ENCODE peak calls at places on chromosomes 4 and X, in eight cellular contexts. One of them, this sample, is unnamed.

GRCh38 chr4:98919996-98920395 is 8.9 kb downstream of the EIF4E start:
- DNase-seq in heart right ventricle: no peak
- DNase-seq in left lung: no peak
- DNase-seq in HAP-1: no peak
- DNase-seq in testis: no peak
- DNase-seq in sigmoid colon: no peak
- DNase-seq in GM23248: peak; percentile 58
- DNase-seq in breast epithelium: no peak
- DNase-seq in this sample: no peak

GRCh38 chr4:2794707-2795557 is 2.0 kb downstream of the SH3BP2 start:
- DNase-seq in sigmoid colon: peak; percentile 78
- DNase-seq in testis: peak; percentile 63
- DNase-seq in left lung: peak; percentile 87
- DNase-seq in GM23248: peak; percentile 89
- DNase-seq in HAP-1: no peak
- DNase-seq in heart right ventricle: no peak
- DNase-seq in breast epithelium: peak; percentile 51
- DNase-seq in this sample: no peak

GRCh38 chr4:15586046-15586445 is 69.1 kb downstream of the FBXL5 start:
- DNase-seq in sigmoid colon: no peak
- DNase-seq in testis: no peak
- DNase-seq in heart right ventricle: no peak
- DNase-seq in breast epithelium: no peak
- DNase-seq in left lung: no peak
- DNase-seq in HAP-1: no peak
- DNase-seq in GM23248: peak; percentile 4
- DNase-seq in this sample: no peak

GRCh38 chr4:141329174-141329569 is 108.5 kb downstream of the ZNF330 start:
- DNase-seq in breast epithelium: no peak
- DNase-seq in GM23248: peak; percentile 87
- DNase-seq in sigmoid colon: no peak
- DNase-seq in testis: no peak
- DNase-seq in left lung: no peak
- DNase-seq in heart right ventricle: no peak
- DNase-seq in HAP-1: no peak
- DNase-seq in this sample: no peak

GRCh38 chr4:110503588-110504435 is 27.9 kb downstream of the ENPEP start:
- DNase-seq in GM23248: peak; percentile 50
- DNase-seq in left lung: no peak
- DNase-seq in heart right ventricle: no peak
- DNase-seq in breast epithelium: no peak
- DNase-seq in testis: no peak
- DNase-seq in HAP-1: no peak
- DNase-seq in sigmoid colon: no peak
- DNase-seq in this sample: peak; percentile 28

GRCh38 chr4:75702919-75703411 is 21.4 kb upstream of the USO1 start:
- DNase-seq in testis: no peak
- DNase-seq in breast epithelium: no peak
- DNase-seq in heart right ventricle: no peak
- DNase-seq in HAP-1: no peak
- DNase-seq in GM23248: no peak
- DNase-seq in left lung: no peak
- DNase-seq in sigmoid colon: no peak
- DNase-seq in this sample: no peak

GRCh38 chr4:113179996-113180395 is 130.5 kb downstream of the ANK2 start:
- DNase-seq in GM23248: peak; percentile 80
- DNase-seq in left lung: no peak
- DNase-seq in heart right ventricle: no peak
- DNase-seq in testis: no peak
- DNase-seq in HAP-1: no peak
- DNase-seq in breast epithelium: no peak
- DNase-seq in sigmoid colon: no peak
- DNase-seq in this sample: no peak

GRCh38 chrX:115268421-115268820 is 21.1 kb upstream of the LUZP4 start:
- DNase-seq in breast epithelium: no peak
- DNase-seq in left lung: no peak
- DNase-seq in heart right ventricle: no peak
- DNase-seq in HAP-1: peak; percentile 63
- DNase-seq in testis: no peak
- DNase-seq in sigmoid colon: no peak
- DNase-seq in GM23248: peak; percentile 7
- DNase-seq in this sample: no peak

GRCh38 chr4:164731827-164732474 is 22.0 kb upstream of the SMIM31 start:
- DNase-seq in HAP-1: peak; percentile 80
- DNase-seq in GM23248: peak; percentile 57
- DNase-seq in left lung: no peak
- DNase-seq in heart right ventricle: peak; percentile 11
- DNase-seq in sigmoid colon: no peak
- DNase-seq in breast epithelium: no peak
- DNase-seq in testis: peak; percentile 56
- DNase-seq in this sample: peak; percentile 9

GRCh38 chrX:40091691-40092421 is 5.9 kb downstream of the BCOR start:
- DNase-seq in GM23248: no peak
- DNase-seq in breast epithelium: no peak
- DNase-seq in testis: no peak
- DNase-seq in left lung: no peak
- DNase-seq in sigmoid colon: no peak
- DNase-seq in heart right ventricle: no peak
- DNase-seq in HAP-1: no peak
- DNase-seq in this sample: no peak
- H3K4me1 ChIP-seq in GM23248: no peaks in the 10 kb centered on the region
- H3K4me1 ChIP-seq in breast epithelium: no peaks in the 10 kb centered on the region
- H3K4me1 ChIP-seq in testis: peaks cover 10% of the 10 kb centered on the region
- H3K4me1 ChIP-seq in left lung: peaks cover 57% of the 10 kb centered on the region
- H3K4me1 ChIP-seq in sigmoid colon: peaks cover 45% of the 10 kb centered on the region
- H3K4me1 ChIP-seq in heart right ventricle: peaks cover 26% of the 10 kb centered on the region
- H3K4me1 ChIP-seq in HAP-1: peaks cover 67% of the 10 kb centered on the region
- H3K4me1 ChIP-seq in this sample: peaks cover 11% of the 10 kb centered on the region

DNA sequence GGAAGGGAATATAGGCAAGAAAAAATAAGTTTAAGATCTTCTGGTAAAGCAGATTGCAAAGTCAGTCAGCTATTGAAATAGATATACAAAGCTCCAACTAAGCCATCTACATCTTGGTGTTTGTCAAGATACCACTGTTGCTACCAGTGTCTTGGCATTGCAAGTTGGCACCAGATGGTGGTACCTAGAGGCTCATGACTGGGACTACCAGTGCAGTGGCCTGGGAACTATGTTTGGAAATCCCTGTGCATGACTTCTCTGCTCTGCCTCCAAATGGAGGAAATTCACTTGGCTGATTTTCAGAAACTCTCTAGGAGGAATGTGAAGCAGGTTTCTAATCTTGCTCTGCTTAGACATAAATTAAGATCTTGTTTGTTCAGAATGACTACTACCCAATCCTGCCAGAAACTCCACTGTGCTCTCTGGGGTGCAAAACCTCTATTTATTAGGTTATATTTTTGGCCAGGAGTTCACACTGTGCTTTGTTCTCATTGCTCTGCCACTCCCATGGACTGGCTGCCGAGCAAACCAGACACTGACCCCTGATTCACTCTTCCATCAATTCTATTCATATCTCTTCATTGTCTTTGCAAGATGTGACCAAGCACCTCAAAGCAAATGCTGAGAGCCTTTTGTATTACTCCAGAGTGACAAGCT is 272.4 kb upstream of the FGF16 start:
- DNase-seq in heart right ventricle: no peak
- DNase-seq in sigmoid colon: no peak
- DNase-seq in breast epithelium: no peak
- DNase-seq in testis: no peak
- DNase-seq in HAP-1: no peak
- DNase-seq in left lung: no peak
- DNase-seq in GM23248: no peak
- DNase-seq in this sample: no peak
- H3K9me3 ChIP-seq in heart right ventricle: no peaks in the 10 kb centered on the region
- H3K9me3 ChIP-seq in sigmoid colon: no peaks in the 10 kb centered on the region
- H3K9me3 ChIP-seq in breast epithelium: peaks cover 11% of the 10 kb centered on the region
- H3K9me3 ChIP-seq in testis: no peaks in the 10 kb centered on the region
- H3K9me3 ChIP-seq in HAP-1: no peaks in the 10 kb centered on the region
- H3K9me3 ChIP-seq in left lung: no peaks in the 10 kb centered on the region
- H3K9me3 ChIP-seq in GM23248: no peaks in the 10 kb centered on the region
- H3K9me3 ChIP-seq in this sample: no peaks in the 10 kb centered on the region

GRCh38 chr4:76982638-76983579 is 33.4 kb downstream of the SEPTIN11 start:
- DNase-seq in sigmoid colon: no peak
- DNase-seq in heart right ventricle: no peak
- DNase-seq in breast epithelium: no peak
- DNase-seq in testis: no peak
- DNase-seq in left lung: no peak
- DNase-seq in GM23248: peak; percentile 31
- DNase-seq in HAP-1: peak; percentile 18
- DNase-seq in this sample: no peak
- H3K4me3 ChIP-seq in sigmoid colon: no peak overlapping the region
- H3K4me3 ChIP-seq in heart right ventricle: no peak overlapping the region
- H3K4me3 ChIP-seq in breast epithelium: no peak overlapping the region
- H3K4me3 ChIP-seq in testis: no peak overlapping the region
- H3K4me3 ChIP-seq in left lung: no peak overlapping the region
- H3K4me3 ChIP-seq in GM23248: no peak overlapping the region
- H3K4me3 ChIP-seq in HAP-1: no peak overlapping the region
- H3K4me3 ChIP-seq in this sample: no peak overlapping the region

GRCh38 chr4:184803884-184804283 is 21.9 kb downstream of the ACSL1 start:
- DNase-seq in testis: no peak
- DNase-seq in heart right ventricle: no peak
- DNase-seq in sigmoid colon: no peak
- DNase-seq in left lung: no peak
- DNase-seq in GM23248: no peak
- DNase-seq in breast epithelium: no peak
- DNase-seq in HAP-1: no peak
- DNase-seq in this sample: no peak
- H3K4me1 ChIP-seq in testis: peaks cover 12% of the 10 kb centered on the region
- H3K4me1 ChIP-seq in heart right ventricle: peaks cover 45% of the 10 kb centered on the region
- H3K4me1 ChIP-seq in sigmoid colon: peaks cover 44% of the 10 kb centered on the region
- H3K4me1 ChIP-seq in left lung: peaks cover 82% of the 10 kb centered on the region
- H3K4me1 ChIP-seq in GM23248: peaks cover 24% of the 10 kb centered on the region
- H3K4me1 ChIP-seq in breast epithelium: no peaks in the 10 kb centered on the region
- H3K4me1 ChIP-seq in HAP-1: peaks cover 21% of the 10 kb centered on the region
- H3K4me1 ChIP-seq in this sample: peaks cover 4% of the 10 kb centered on the region

GRCh38 chr4:1759170-1759817 is 33.8 kb upstream of the FGFR3 start:
- DNase-seq in sigmoid colon: no peak
- DNase-seq in left lung: no peak
- DNase-seq in GM23248: no peak
- DNase-seq in breast epithelium: no peak
- DNase-seq in HAP-1: no peak
- DNase-seq in heart right ventricle: no peak
- DNase-seq in testis: no peak
- DNase-seq in this sample: peak; percentile 87
- H3K9me3 ChIP-seq in sigmoid colon: no peaks in the 10 kb centered on the region
- H3K9me3 ChIP-seq in left lung: no peaks in the 10 kb centered on the region
- H3K9me3 ChIP-seq in GM23248: no peaks in the 10 kb centered on the region
- H3K9me3 ChIP-seq in breast epithelium: no peaks in the 10 kb centered on the region
- H3K9me3 ChIP-seq in HAP-1: no peaks in the 10 kb centered on the region
- H3K9me3 ChIP-seq in heart right ventricle: no peaks in the 10 kb centered on the region
- H3K9me3 ChIP-seq in testis: no peaks in the 10 kb centered on the region
- H3K9me3 ChIP-seq in this sample: no peaks in the 10 kb centered on the region

DNA sequence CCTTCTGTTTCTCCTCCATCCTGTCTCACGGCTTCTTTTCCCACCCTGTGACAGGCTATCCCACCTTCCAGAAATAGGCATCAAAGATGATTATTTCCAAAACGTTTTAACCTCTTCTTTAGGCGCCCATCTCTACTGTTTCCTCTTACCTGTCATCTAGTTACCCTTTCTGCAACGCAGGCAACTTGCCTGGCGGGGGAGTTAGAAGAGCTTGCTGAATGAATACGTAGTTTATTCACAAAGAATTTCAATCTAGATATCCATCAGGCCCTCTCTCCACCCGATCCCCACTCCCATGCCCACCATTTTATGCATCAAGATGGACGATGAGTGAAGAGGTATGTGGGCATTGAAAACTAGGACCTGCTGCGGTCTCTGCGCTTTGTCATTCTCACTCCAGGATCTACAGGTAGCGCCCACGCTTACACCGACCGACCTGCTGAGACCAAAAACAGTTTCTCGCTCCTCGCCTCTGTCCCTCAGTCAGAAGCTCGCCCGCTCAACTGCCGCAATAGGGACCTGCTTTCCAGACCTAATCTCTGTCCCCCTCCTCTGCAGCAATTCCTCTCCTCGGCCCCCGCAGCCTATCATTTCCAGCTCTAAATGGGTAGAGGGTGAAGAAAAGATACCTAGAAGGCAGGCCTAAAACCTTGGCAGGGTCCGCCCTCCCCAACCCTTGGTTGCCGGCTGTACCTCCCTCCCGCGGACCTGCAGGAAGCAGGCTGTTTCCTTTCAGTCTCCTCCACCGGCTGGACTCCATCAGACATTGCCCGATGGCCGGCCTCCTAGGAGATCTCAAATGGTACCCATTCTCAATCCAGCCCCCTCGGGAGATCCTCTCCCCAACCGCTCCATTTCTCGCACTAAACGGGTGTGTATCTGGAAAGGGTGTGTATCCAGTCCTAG is 624 bp downstream of the BEX5 start:
- DNase-seq in GM23248: peak; percentile 8
- DNase-seq in testis: peak; percentile 16
- DNase-seq in heart right ventricle: no peak
- DNase-seq in breast epithelium: no peak
- DNase-seq in left lung: no peak
- DNase-seq in HAP-1: peak; percentile 35
- DNase-seq in sigmoid colon: no peak
- DNase-seq in this sample: no peak
- H3K4me3 ChIP-seq in GM23248: peak overlapping the region; percentile 64
- H3K4me3 ChIP-seq in testis: peak overlapping the region; percentile 29
- H3K4me3 ChIP-seq in heart right ventricle: no peak overlapping the region
- H3K4me3 ChIP-seq in breast epithelium: peak overlapping the region; percentile 53
- H3K4me3 ChIP-seq in left lung: peak overlapping the region; percentile 42
- H3K4me3 ChIP-seq in HAP-1: peak overlapping the region; percentile 54
- H3K4me3 ChIP-seq in sigmoid colon: peak overlapping the region; percentile 34
- H3K4me3 ChIP-seq in this sample: no peak overlapping the region

This sample was measured in SJCRH30.